ENCODE peak calls at places on chromosomes 5 and 9, in eight cellular contexts. One of them, this sample, is unnamed.

GRCh38 chr5:121008041-121008440 is 543.9 kb downstream of the PRR16 start:
- DNase-seq in Calu3: no peak
- DNase-seq in neural crest cell: no peak
- DNase-seq in cardiac muscle cell: no peak
- DNase-seq in uterus: no peak
- DNase-seq in PC-3: no peak
- DNase-seq in upper lobe of right lung: no peak
- DNase-seq in omental fat pad: no peak
- DNase-seq in this sample: no peak

GRCh38 chr9:92385474-92385873 is 18.9 kb downstream of the OGN start:
- DNase-seq in cardiac muscle cell: no peak
- DNase-seq in PC-3: peak; percentile 41
- DNase-seq in upper lobe of right lung: no peak
- DNase-seq in uterus: no peak
- DNase-seq in Calu3: no peak
- DNase-seq in neural crest cell: no peak
- DNase-seq in omental fat pad: no peak
- DNase-seq in this sample: peak; percentile 43

GRCh38 chr9:14399736-14400657 is 86.1 kb upstream of the NFIB start:
- DNase-seq in omental fat pad: no peak
- DNase-seq in Calu3: no peak
- DNase-seq in upper lobe of right lung: no peak
- DNase-seq in PC-3: no peak
- DNase-seq in uterus: no peak
- DNase-seq in neural crest cell: no peak
- DNase-seq in cardiac muscle cell: peak; percentile 41
- DNase-seq in this sample: peak; percentile 4

GRCh38 chr5:108379722-108380530 is 2.0 kb downstream of the FBXL17 start:
- DNase-seq in Calu3: no peak
- DNase-seq in neural crest cell: no peak
- DNase-seq in cardiac muscle cell: no peak
- DNase-seq in omental fat pad: no peak
- DNase-seq in upper lobe of right lung: no peak
- DNase-seq in PC-3: peak; percentile 26
- DNase-seq in uterus: no peak
- DNase-seq in this sample: no peak

GRCh38 chr5:147613359-147613758 is 103.5 kb upstream of the DPYSL3 start:
- DNase-seq in upper lobe of right lung: no peak
- DNase-seq in Calu3: no peak
- DNase-seq in neural crest cell: no peak
- DNase-seq in uterus: no peak
- DNase-seq in omental fat pad: no peak
- DNase-seq in cardiac muscle cell: peak; percentile 87
- DNase-seq in PC-3: peak; percentile 77
- DNase-seq in this sample: peak; percentile 84

GRCh38 chr9:99222416-99223280 is 566 bp downstream of the SEC61B start:
- DNase-seq in PC-3: no peak
- DNase-seq in uterus: no peak
- DNase-seq in Calu3: no peak
- DNase-seq in omental fat pad: no peak
- DNase-seq in cardiac muscle cell: peak; percentile 22
- DNase-seq in upper lobe of right lung: no peak
- DNase-seq in neural crest cell: no peak
- DNase-seq in this sample: no peak

GRCh38 chr5:57035955-57036354 is 84.0 kb upstream of the MIER3 start:
- DNase-seq in PC-3: no peak
- DNase-seq in omental fat pad: no peak
- DNase-seq in cardiac muscle cell: no peak
- DNase-seq in neural crest cell: no peak
- DNase-seq in Calu3: no peak
- DNase-seq in uterus: no peak
- DNase-seq in upper lobe of right lung: no peak
- DNase-seq in this sample: no peak

GRCh38 chr5:125695994-125696679 is 727.1 kb upstream of the GRAMD2B start:
- DNase-seq in upper lobe of right lung: no peak
- DNase-seq in PC-3: peak; percentile 28
- DNase-seq in neural crest cell: no peak
- DNase-seq in Calu3: no peak
- DNase-seq in cardiac muscle cell: peak; percentile 53
- DNase-seq in omental fat pad: no peak
- DNase-seq in uterus: no peak
- DNase-seq in this sample: no peak

GRCh38 chr5:179310439-179311090 is 34.7 kb downstream of the ADAMTS2 start:
- DNase-seq in upper lobe of right lung: peak; percentile 52
- DNase-seq in cardiac muscle cell: no peak
- DNase-seq in PC-3: no peak
- DNase-seq in uterus: peak; percentile 10
- DNase-seq in neural crest cell: no peak
- DNase-seq in omental fat pad: no peak
- DNase-seq in Calu3: no peak
- DNase-seq in this sample: no peak

GRCh38 chr9:70399141-70399540 is 15.3 kb downstream of the KLF9 start:
- DNase-seq in PC-3: no peak
- DNase-seq in omental fat pad: no peak
- DNase-seq in cardiac muscle cell: no peak
- DNase-seq in upper lobe of right lung: no peak
- DNase-seq in neural crest cell: no peak
- DNase-seq in uterus: no peak
- DNase-seq in Calu3: no peak
- DNase-seq in this sample: no peak

GRCh38 chr5:147403659-147404640 is 105.9 kb downstream of the DPYSL3 start:
- DNase-seq in uterus: peak; percentile 79
- DNase-seq in neural crest cell: no peak
- DNase-seq in Calu3: peak; percentile 51
- DNase-seq in upper lobe of right lung: no peak
- DNase-seq in cardiac muscle cell: peak; percentile 98
- DNase-seq in omental fat pad: no peak
- DNase-seq in PC-3: peak; percentile 58
- DNase-seq in this sample: peak; percentile 95

GRCh38 chr5:98865690-98866089 is 63.1 kb downstream of the CHD1 start:
- DNase-seq in cardiac muscle cell: no peak
- DNase-seq in omental fat pad: no peak
- DNase-seq in uterus: no peak
- DNase-seq in Calu3: no peak
- DNase-seq in PC-3: no peak
- DNase-seq in upper lobe of right lung: no peak
- DNase-seq in neural crest cell: no peak
- DNase-seq in this sample: no peak

GRCh38 chr5:154795235-154795596 is 40.0 kb downstream of the LARP1 start:
- DNase-seq in uterus: no peak
- DNase-seq in omental fat pad: no peak
- DNase-seq in upper lobe of right lung: no peak
- DNase-seq in cardiac muscle cell: peak; percentile 34
- DNase-seq in PC-3: no peak
- DNase-seq in neural crest cell: no peak
- DNase-seq in Calu3: no peak
- DNase-seq in this sample: no peak

GRCh38 chr9:133858771-133859170 is 120.6 kb upstream of the SARDH start:
- DNase-seq in neural crest cell: no peak
- DNase-seq in Calu3: no peak
- DNase-seq in upper lobe of right lung: no peak
- DNase-seq in uterus: no peak
- DNase-seq in cardiac muscle cell: no peak
- DNase-seq in omental fat pad: no peak
- DNase-seq in PC-3: no peak
- DNase-seq in this sample: no peak

GRCh38 chr9:129401623-129402340 is 219.1 kb downstream of the C9orf50 start:
- DNase-seq in Calu3: no peak
- DNase-seq in neural crest cell: no peak
- DNase-seq in uterus: peak; percentile 67
- DNase-seq in PC-3: no peak
- DNase-seq in upper lobe of right lung: no peak
- DNase-seq in cardiac muscle cell: peak; percentile 64
- DNase-seq in omental fat pad: no peak
- DNase-seq in this sample: no peak

GRCh38 chr9:81635526-81636279 is 53.6 kb downstream of the TLE1 start:
- DNase-seq in Calu3: no peak
- DNase-seq in PC-3: no peak
- DNase-seq in omental fat pad: no peak
- DNase-seq in cardiac muscle cell: no peak
- DNase-seq in upper lobe of right lung: no peak
- DNase-seq in neural crest cell: no peak
- DNase-seq in uterus: no peak
- DNase-seq in this sample: no peak

GRCh38 chr9:35340046-35340445 is 149.9 kb upstream of the RUSC2 start:
- DNase-seq in upper lobe of right lung: no peak
- DNase-seq in neural crest cell: no peak
- DNase-seq in uterus: no peak
- DNase-seq in omental fat pad: no peak
- DNase-seq in Calu3: no peak
- DNase-seq in cardiac muscle cell: peak; percentile 22
- DNase-seq in PC-3: no peak
- DNase-seq in this sample: no peak

GRCh38 chr5:158895573-158895972 is 204.1 kb downstream of the EBF1 start:
- DNase-seq in upper lobe of right lung: no peak
- DNase-seq in cardiac muscle cell: no peak
- DNase-seq in PC-3: peak; percentile 2
- DNase-seq in omental fat pad: no peak
- DNase-seq in Calu3: no peak
- DNase-seq in uterus: no peak
- DNase-seq in neural crest cell: no peak
- DNase-seq in this sample: no peak
- TF ChIP-seq CTCF in upper lobe of right lung: no peak
- TF ChIP-seq CTCF in cardiac muscle cell: no peak
- TF ChIP-seq CTCF in PC-3: peak; percentile 14
- TF ChIP-seq CTCF in omental fat pad: no peak
- TF ChIP-seq CTCF in Calu3: no peak
- TF ChIP-seq CTCF in uterus: peak; percentile 10
- TF ChIP-seq CTCF in neural crest cell: no peak
- TF ChIP-seq CTCF in this sample: peak; percentile 21

DNA sequence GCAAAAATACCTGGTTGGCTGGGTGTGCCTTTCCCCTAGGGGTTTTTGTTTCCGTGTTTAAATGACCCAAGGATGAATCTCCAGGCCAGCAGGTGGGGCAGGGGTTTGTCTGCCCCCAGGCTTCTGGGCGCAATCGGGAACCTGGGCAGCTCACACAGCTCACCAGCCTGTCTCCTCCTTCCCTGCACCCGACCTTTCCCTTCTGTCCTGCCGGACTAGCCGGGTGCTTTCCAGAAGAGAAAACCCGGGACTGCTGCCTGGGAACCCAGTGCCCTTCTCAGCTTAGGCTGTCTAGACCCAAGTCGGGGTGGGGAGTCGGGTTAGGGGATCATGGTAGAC is 84.3 kb downstream of the DAB2IP start:
- DNase-seq in upper lobe of right lung: no peak
- DNase-seq in PC-3: no peak
- DNase-seq in Calu3: no peak
- DNase-seq in uterus: no peak
- DNase-seq in neural crest cell: no peak
- DNase-seq in cardiac muscle cell: no peak
- DNase-seq in omental fat pad: no peak
- DNase-seq in this sample: no peak
- TF ChIP-seq CTCF in upper lobe of right lung: no peak
- TF ChIP-seq CTCF in PC-3: no peak
- TF ChIP-seq CTCF in Calu3: no peak
- TF ChIP-seq CTCF in uterus: no peak
- TF ChIP-seq CTCF in neural crest cell: no peak
- TF ChIP-seq CTCF in cardiac muscle cell: no peak
- TF ChIP-seq CTCF in omental fat pad: no peak
- TF ChIP-seq CTCF in this sample: no peak

GRCh38 chr5:144198386-144198785 is 27.7 kb downstream of the KCTD16 start:
- DNase-seq in omental fat pad: no peak
- DNase-seq in upper lobe of right lung: no peak
- DNase-seq in Calu3: no peak
- DNase-seq in cardiac muscle cell: no peak
- DNase-seq in uterus: no peak
- DNase-seq in neural crest cell: no peak
- DNase-seq in PC-3: peak; percentile 71
- DNase-seq in this sample: no peak

GRCh38 chr5:144194148-144194547 is 23.5 kb downstream of the KCTD16 start:
- DNase-seq in Calu3: no peak
- DNase-seq in neural crest cell: no peak
- DNase-seq in PC-3: no peak
- DNase-seq in uterus: no peak
- DNase-seq in omental fat pad: no peak
- DNase-seq in upper lobe of right lung: no peak
- DNase-seq in cardiac muscle cell: no peak
- DNase-seq in this sample: no peak

GRCh38 chr5:144195443-144195842 is 24.8 kb downstream of the KCTD16 start:
- DNase-seq in PC-3: no peak
- DNase-seq in cardiac muscle cell: no peak
- DNase-seq in upper lobe of right lung: no peak
- DNase-seq in neural crest cell: no peak
- DNase-seq in uterus: no peak
- DNase-seq in omental fat pad: no peak
- DNase-seq in Calu3: no peak
- DNase-seq in this sample: no peak

GRCh38 chr5:144191998-144192397 is 21.3 kb downstream of the KCTD16 start:
- DNase-seq in PC-3: peak; percentile 70
- DNase-seq in uterus: no peak
- DNase-seq in upper lobe of right lung: no peak
- DNase-seq in cardiac muscle cell: peak; percentile 80
- DNase-seq in neural crest cell: no peak
- DNase-seq in Calu3: peak; percentile 27
- DNase-seq in omental fat pad: no peak
- DNase-seq in this sample: peak; percentile 86

GRCh38 chr5:144196612-144197011 is 25.9 kb downstream of the KCTD16 start:
- DNase-seq in omental fat pad: no peak
- DNase-seq in upper lobe of right lung: no peak
- DNase-seq in Calu3: no peak
- DNase-seq in cardiac muscle cell: no peak
- DNase-seq in PC-3: no peak
- DNase-seq in uterus: no peak
- DNase-seq in neural crest cell: no peak
- DNase-seq in this sample: no peak
- TF ChIP-seq CTCF in omental fat pad: no peak
- TF ChIP-seq CTCF in upper lobe of right lung: no peak
- TF ChIP-seq CTCF in Calu3: no peak
- TF ChIP-seq CTCF in cardiac muscle cell: no peak
- TF ChIP-seq CTCF in PC-3: no peak
- TF ChIP-seq CTCF in uterus: no peak
- TF ChIP-seq CTCF in neural crest cell: peak; percentile 41
- TF ChIP-seq CTCF in this sample: peak; percentile 24

GRCh38 chr5:142981886-142982820 is 212.0 kb downstream of the ARHGAP26 start:
- DNase-seq in omental fat pad: no peak
- DNase-seq in Calu3: peak; percentile 66
- DNase-seq in upper lobe of right lung: peak; percentile 87
- DNase-seq in uterus: peak; percentile 74
- DNase-seq in neural crest cell: no peak
- DNase-seq in PC-3: peak; percentile 81
- DNase-seq in cardiac muscle cell: peak; percentile 78
- DNase-seq in this sample: peak; percentile 91

GRCh38 chr5:142984016-142984415 is 213.8 kb downstream of the ARHGAP26 start:
- DNase-seq in neural crest cell: no peak
- DNase-seq in uterus: no peak
- DNase-seq in upper lobe of right lung: no peak
- DNase-seq in Calu3: no peak
- DNase-seq in PC-3: no peak
- DNase-seq in cardiac muscle cell: no peak
- DNase-seq in omental fat pad: no peak
- DNase-seq in this sample: no peak

GRCh38 chr5:142981475-142981874 is 211.3 kb downstream of the ARHGAP26 start:
- DNase-seq in upper lobe of right lung: no peak
- DNase-seq in neural crest cell: no peak
- DNase-seq in cardiac muscle cell: no peak
- DNase-seq in PC-3: no peak
- DNase-seq in omental fat pad: no peak
- DNase-seq in Calu3: no peak
- DNase-seq in uterus: no peak
- DNase-seq in this sample: no peak

GRCh38 chr5:142984525-142984924 is 214.3 kb downstream of the ARHGAP26 start:
- DNase-seq in PC-3: no peak
- DNase-seq in omental fat pad: no peak
- DNase-seq in uterus: no peak
- DNase-seq in cardiac muscle cell: no peak
- DNase-seq in neural crest cell: no peak
- DNase-seq in Calu3: no peak
- DNase-seq in upper lobe of right lung: no peak
- DNase-seq in this sample: no peak

GRCh38 chr5:142982821-142983200 is 212.6 kb downstream of the ARHGAP26 start:
- DNase-seq in Calu3: peak; percentile 37
- DNase-seq in upper lobe of right lung: no peak
- DNase-seq in omental fat pad: no peak
- DNase-seq in uterus: no peak
- DNase-seq in neural crest cell: no peak
- DNase-seq in cardiac muscle cell: no peak
- DNase-seq in PC-3: no peak
- DNase-seq in this sample: no peak
- TF ChIP-seq CTCF in Calu3: no peak
- TF ChIP-seq CTCF in upper lobe of right lung: peak; percentile 10
- TF ChIP-seq CTCF in omental fat pad: no peak
- TF ChIP-seq CTCF in uterus: no peak
- TF ChIP-seq CTCF in neural crest cell: peak; percentile 22
- TF ChIP-seq CTCF in cardiac muscle cell: peak; percentile 2
- TF ChIP-seq CTCF in PC-3: peak; percentile 34
- TF ChIP-seq CTCF in this sample: no peak